ENCODE peak calls at places on chromosomes 11 and 22, in six cellular contexts. One of them, this sample, is unnamed.

GRCh38 chr22:21450320-21450831 is 16.8 kb upstream of the TMEM191C start:
- DNase-seq in posterior vena cava: peak; percentile 64
- DNase-seq in activated T-cell treated with anti-CD3 and anti-CD28 coated beads, Interleukin-2, amount 50 U/mL, for 48 hours: peak; percentile 12
- DNase-seq in brain microvascular endothelial cell: no peak
- DNase-seq in RKO: no peak
- DNase-seq in ecto neural progenitor cell: no peak
- DNase-seq in this sample: no peak

GRCh38 chr11:28842716-28843115 is 734.5 kb downstream of the METTL15 start:
- DNase-seq in posterior vena cava: no peak
- DNase-seq in activated T-cell treated with anti-CD3 and anti-CD28 coated beads, Interleukin-2, amount 50 U/mL, for 48 hours: no peak
- DNase-seq in brain microvascular endothelial cell: peak; percentile 5
- DNase-seq in RKO: no peak
- DNase-seq in ecto neural progenitor cell: no peak
- DNase-seq in this sample: no peak

GRCh38 chr22:44097263-44098020 is 73.3 kb downstream of the PARVB start:
- DNase-seq in posterior vena cava: peak; percentile 76
- DNase-seq in activated T-cell treated with anti-CD3 and anti-CD28 coated beads, Interleukin-2, amount 50 U/mL, for 48 hours: no peak
- DNase-seq in brain microvascular endothelial cell: no peak
- DNase-seq in RKO: no peak
- DNase-seq in ecto neural progenitor cell: no peak
- DNase-seq in this sample: no peak

GRCh38 chr11:12756101-12756500 is 81.9 kb downstream of the TEAD1 start:
- DNase-seq in posterior vena cava: no peak
- DNase-seq in activated T-cell treated with anti-CD3 and anti-CD28 coated beads, Interleukin-2, amount 50 U/mL, for 48 hours: no peak
- DNase-seq in brain microvascular endothelial cell: no peak
- DNase-seq in RKO: no peak
- DNase-seq in ecto neural progenitor cell: no peak
- DNase-seq in this sample: no peak

GRCh38 chr11:132644511-132644910 is 887.8 kb downstream of the OPCML start:
- DNase-seq in posterior vena cava: no peak
- DNase-seq in activated T-cell treated with anti-CD3 and anti-CD28 coated beads, Interleukin-2, amount 50 U/mL, for 48 hours: no peak
- DNase-seq in brain microvascular endothelial cell: no peak
- DNase-seq in RKO: no peak
- DNase-seq in ecto neural progenitor cell: no peak
- DNase-seq in this sample: no peak

GRCh38 chr11:102269927-102270326 is 47.4 kb upstream of the BIRC3 start:
- DNase-seq in posterior vena cava: no peak
- DNase-seq in activated T-cell treated with anti-CD3 and anti-CD28 coated beads, Interleukin-2, amount 50 U/mL, for 48 hours: no peak
- DNase-seq in brain microvascular endothelial cell: peak; percentile 48
- DNase-seq in RKO: peak; percentile 39
- DNase-seq in ecto neural progenitor cell: no peak
- DNase-seq in this sample: no peak

GRCh38 chr11:110752890-110753289 is 40.7 kb upstream of the ARHGAP20 start:
- DNase-seq in posterior vena cava: no peak
- DNase-seq in activated T-cell treated with anti-CD3 and anti-CD28 coated beads, Interleukin-2, amount 50 U/mL, for 48 hours: no peak
- DNase-seq in brain microvascular endothelial cell: no peak
- DNase-seq in RKO: no peak
- DNase-seq in ecto neural progenitor cell: no peak
- DNase-seq in this sample: no peak

GRCh38 chr11:33656768-33657167 is 43.9 kb downstream of the C11orf91 start:
- DNase-seq in posterior vena cava: no peak
- DNase-seq in activated T-cell treated with anti-CD3 and anti-CD28 coated beads, Interleukin-2, amount 50 U/mL, for 48 hours: no peak
- DNase-seq in brain microvascular endothelial cell: no peak
- DNase-seq in RKO: no peak
- DNase-seq in ecto neural progenitor cell: no peak
- DNase-seq in this sample: no peak

GRCh38 chr11:130514316-130514715 is 65.9 kb downstream of the ADAMTS15 start:
- DNase-seq in posterior vena cava: no peak
- DNase-seq in activated T-cell treated with anti-CD3 and anti-CD28 coated beads, Interleukin-2, amount 50 U/mL, for 48 hours: no peak
- DNase-seq in brain microvascular endothelial cell: no peak
- DNase-seq in RKO: no peak
- DNase-seq in ecto neural progenitor cell: no peak
- DNase-seq in this sample: no peak

GRCh38 chr11:94832604-94833238 is 64.6 kb downstream of the AMOTL1 start:
- DNase-seq in posterior vena cava: no peak
- DNase-seq in activated T-cell treated with anti-CD3 and anti-CD28 coated beads, Interleukin-2, amount 50 U/mL, for 48 hours: no peak
- DNase-seq in brain microvascular endothelial cell: no peak
- DNase-seq in RKO: no peak
- DNase-seq in ecto neural progenitor cell: no peak
- DNase-seq in this sample: no peak

GRCh38 chr22:28925916-28926315 is 42.5 kb downstream of the ZNRF3 start:
- DNase-seq in posterior vena cava: no peak
- DNase-seq in activated T-cell treated with anti-CD3 and anti-CD28 coated beads, Interleukin-2, amount 50 U/mL, for 48 hours: no peak
- DNase-seq in brain microvascular endothelial cell: no peak
- DNase-seq in RKO: no peak
- DNase-seq in ecto neural progenitor cell: no peak
- DNase-seq in this sample: peak; percentile 36

GRCh38 chr11:75721852-75722668 is 4.4 kb downstream of the MOGAT2 start:
- DNase-seq in posterior vena cava: no peak
- DNase-seq in activated T-cell treated with anti-CD3 and anti-CD28 coated beads, Interleukin-2, amount 50 U/mL, for 48 hours: no peak
- DNase-seq in brain microvascular endothelial cell: no peak
- DNase-seq in RKO: no peak
- DNase-seq in ecto neural progenitor cell: no peak
- DNase-seq in this sample: no peak

GRCh38 chr11:47004595-47005033 is 68.1 kb downstream of the CSTPP1 start:
- DNase-seq in posterior vena cava: peak; percentile 89
- DNase-seq in activated T-cell treated with anti-CD3 and anti-CD28 coated beads, Interleukin-2, amount 50 U/mL, for 48 hours: no peak
- DNase-seq in brain microvascular endothelial cell: peak; percentile 96
- DNase-seq in RKO: no peak
- DNase-seq in ecto neural progenitor cell: no peak
- DNase-seq in this sample: peak; percentile 56

GRCh38 chr11:101474666-101475065 is 109.1 kb downstream of the TRPC6 start:
- DNase-seq in posterior vena cava: no peak
- DNase-seq in activated T-cell treated with anti-CD3 and anti-CD28 coated beads, Interleukin-2, amount 50 U/mL, for 48 hours: no peak
- DNase-seq in brain microvascular endothelial cell: no peak
- DNase-seq in RKO: no peak
- DNase-seq in ecto neural progenitor cell: no peak
- DNase-seq in this sample: no peak

GRCh38 chr11:61384271-61385242 is 7.8 kb upstream of the TMEM216 start:
- DNase-seq in posterior vena cava: no peak
- DNase-seq in activated T-cell treated with anti-CD3 and anti-CD28 coated beads, Interleukin-2, amount 50 U/mL, for 48 hours: no peak
- DNase-seq in brain microvascular endothelial cell: no peak
- DNase-seq in RKO: no peak
- DNase-seq in ecto neural progenitor cell: no peak
- DNase-seq in this sample: peak; percentile 20

GRCh38 chr11:64157987-64158386 is 7.9 kb downstream of the MACROD1 start:
- DNase-seq in posterior vena cava: no peak
- DNase-seq in activated T-cell treated with anti-CD3 and anti-CD28 coated beads, Interleukin-2, amount 50 U/mL, for 48 hours: no peak
- DNase-seq in brain microvascular endothelial cell: no peak
- DNase-seq in RKO: no peak
- DNase-seq in ecto neural progenitor cell: no peak
- DNase-seq in this sample: no peak

GRCh38 chr11:131470526-131470925 is 100.1 kb downstream of the NTM start:
- DNase-seq in posterior vena cava: no peak
- DNase-seq in activated T-cell treated with anti-CD3 and anti-CD28 coated beads, Interleukin-2, amount 50 U/mL, for 48 hours: no peak
- DNase-seq in brain microvascular endothelial cell: no peak
- DNase-seq in RKO: no peak
- DNase-seq in ecto neural progenitor cell: no peak
- DNase-seq in this sample: no peak